ENCODE peak calls at places on chromosomes 12 and 14, in ten cellular contexts. L is H1, H is stomach, K is endothelial cell of umbilical vein, T is sigmoid colon, J is esophagus squamous epithelium, N is Peyer's patch, G is A549, R is uterus, I is IMR-90. O is an unnamed sample.
A peak's percentile ranks its signal among the peaks of the same experiment; 100 is the strongest.

GRCh38 chr14:79971330-79971729 is 240.0 kb downstream of the DIO2 start:
- DNase-seq in L (no peak), H (no peak), K (no peak), T (no peak), J (no peak), N (no peak), G (peak; percentile 3), R (peak; percentile 27), I (peak; percentile 87), O (no peak)

GRCh38 chr12:10392394-10392930 is 2.6 kb upstream of the KLRK1 start:
- DNase-seq in L (no peak), H (peak; percentile 41), K (no peak), T (peak; percentile 81), J (no peak), N (peak; percentile 31), G (peak; percentile 69), R (no peak), I (peak; percentile 67), O (no peak)

GRCh38 chr12:11836282-11836963 is 186.9 kb downstream of the ETV6 start:
- DNase-seq in L (no peak), H (peak; percentile 50), K (no peak), T (no peak), J (peak; percentile 31), N (peak; percentile 85), G (no peak), R (no peak), I (no peak), O (no peak)

GRCh38 chr12:46382425-46382973 is 9.9 kb upstream of the SLC38A2 start:
- DNase-seq in L (no peak), H (no peak), K (no peak), T (no peak), J (no peak), N (no peak), G (no peak), R (peak; percentile 47), I (no peak), O (no peak)

GRCh38 chr14:65290830-65291229 is 121.7 kb upstream of the FUT8 start:
- DNase-seq in L (no peak), H (no peak), K (peak; percentile 8), T (no peak), J (no peak), N (no peak), G (peak; percentile 42), R (no peak), I (peak; percentile 85), O (no peak)

GRCh38 chr12:92859650-92860386 is 69.3 kb downstream of the EEA1 start:
- DNase-seq in L (no peak), H (no peak), K (no peak), T (no peak), J (no peak), N (no peak), G (no peak), R (no peak), I (no peak), O (no peak)

GRCh38 chr14:90421621-90422020 is 24.8 kb downstream of the CALM1 start:
- DNase-seq in L (no peak), H (no peak), K (no peak), T (peak; percentile 27), J (no peak), N (no peak), G (no peak), R (no peak), I (no peak), O (no peak)

GRCh38 chr12:58388261-58388660 is 446.9 kb downstream of the ATP23 start:
- DNase-seq in L (no peak), H (no peak), K (no peak), T (no peak), J (no peak), N (no peak), G (no peak), R (no peak), I (no peak), O (no peak)

GRCh38 chr12:114913871-114914801 is 230.2 kb upstream of the TBX3 start:
- DNase-seq in L (no peak), H (no peak), K (no peak), T (no peak), J (no peak), N (no peak), G (peak; percentile 82), R (peak; percentile 26), I (peak; percentile 65), O (no peak)

DNA sequence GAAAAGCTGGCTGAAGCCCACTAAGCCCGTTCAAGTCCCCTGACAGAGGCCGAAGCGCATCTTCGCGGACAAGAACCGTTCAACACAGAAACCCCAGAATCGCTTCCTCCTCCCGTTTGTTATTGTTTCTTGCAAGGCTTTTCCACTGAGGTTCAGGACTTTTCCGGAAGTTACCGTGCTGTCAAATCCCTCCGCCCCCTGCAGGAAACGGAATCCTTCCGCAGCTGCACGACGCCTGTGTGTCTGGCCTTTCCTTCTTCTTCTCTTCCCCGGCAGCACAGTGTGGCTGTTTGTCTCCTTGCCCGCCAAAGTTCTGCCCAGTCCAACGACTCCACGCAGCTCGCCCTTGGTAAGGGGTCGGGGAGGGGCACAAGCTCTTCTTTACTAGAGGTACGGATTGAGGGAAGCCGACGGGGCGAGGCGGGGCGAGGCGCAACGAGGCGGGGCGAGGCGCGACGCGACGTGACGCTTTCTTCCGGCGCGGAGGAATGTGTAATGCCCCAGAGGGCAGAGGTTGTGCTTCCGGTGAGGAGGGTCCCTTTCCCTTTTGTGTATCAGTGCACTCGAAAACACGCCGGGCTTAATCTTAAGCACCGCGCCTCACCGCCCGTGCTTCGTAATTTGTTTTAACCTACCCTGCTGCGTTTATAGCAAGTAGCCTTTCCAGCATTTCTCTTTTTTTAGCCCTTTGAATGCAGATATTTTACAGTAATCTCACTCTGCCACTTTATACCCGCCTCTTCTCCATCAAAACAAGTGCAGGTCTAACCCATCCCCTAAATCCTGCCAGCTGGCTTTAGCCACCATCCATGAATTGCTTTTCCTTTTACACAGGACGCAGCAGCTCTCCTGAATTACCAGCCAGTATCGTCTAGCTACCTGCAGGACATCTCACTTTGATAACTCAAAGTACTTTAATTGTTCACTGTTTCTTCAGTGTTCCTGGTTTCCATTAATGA is at the start of gene KDM5A:
- DNase-seq in L (peak; percentile 88), H (peak; percentile 92), K (peak; percentile 94), T (peak; percentile 95), J (no peak), N (peak; percentile 85), G (peak; percentile 97), R (peak; percentile 91), I (peak; percentile 94), O (no peak)
- TF ChIP-seq POLR2A in L (peak; percentile 85), H (no peak), K (peak; percentile 79), T (no peak), J (peak; percentile 21), N (peak; percentile 50), G (peak; percentile 52), R (no peak), I (peak; percentile 88), O (peak; percentile 85)

GRCh38 chr14:23569443-23570151 is 2.0 kb upstream of the AP1G2 start:
- DNase-seq in L (no peak), H (no peak), K (no peak), T (peak; percentile 32), J (no peak), N (no peak), G (peak; percentile 52), R (peak; percentile 15), I (no peak), O (peak; percentile 30)
- TF ChIP-seq POLR2A in L (no peak), H (no peak), K (no peak), T (no peak), J (no peak), N (no peak), G (no peak), R (no peak), I (no peak), O (no peak)

DNA sequence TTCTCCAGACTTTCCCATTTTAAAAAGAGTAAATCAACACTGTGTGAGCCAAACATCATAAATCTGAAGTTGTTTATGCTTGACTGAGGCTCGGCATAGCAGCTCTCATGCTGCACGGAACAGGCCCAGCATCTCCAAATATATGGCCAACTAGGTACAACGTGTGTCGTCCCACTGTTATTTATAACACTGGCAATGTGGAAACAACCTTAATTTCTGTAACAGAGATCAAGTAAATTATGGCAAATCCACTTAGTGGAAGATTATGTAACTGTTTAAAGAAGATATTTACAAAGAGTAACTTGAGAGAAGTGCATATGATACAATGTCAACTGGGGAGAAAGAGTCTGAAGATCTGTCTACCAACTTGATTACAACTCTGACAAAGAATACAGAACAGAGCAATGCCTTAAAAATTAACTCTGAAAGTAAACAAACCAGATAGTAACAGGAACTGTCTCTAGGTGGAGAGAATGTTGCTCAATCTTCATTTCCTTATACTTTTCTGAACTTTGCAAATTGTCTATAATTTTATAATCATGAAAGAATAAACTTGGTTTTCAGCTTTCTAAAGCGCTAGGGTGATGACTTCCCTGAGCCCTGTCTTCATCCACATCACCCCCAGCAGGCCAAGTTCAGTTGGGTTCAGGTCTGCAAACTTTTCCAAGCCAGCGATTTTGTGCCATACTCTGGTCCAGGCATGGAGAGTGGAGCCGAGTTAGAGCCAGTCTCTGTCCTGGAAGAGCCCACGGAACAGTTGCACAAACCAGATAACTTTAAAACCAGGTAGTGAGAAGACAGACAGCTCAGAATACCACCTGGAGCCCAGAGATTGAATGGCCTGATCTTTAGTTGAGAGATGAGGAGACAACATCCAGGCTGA is 44.4 kb upstream of the BDKRB2 start:
- DNase-seq in L (no peak), H (peak; percentile 8), K (no peak), T (no peak), J (no peak), N (no peak), G (peak; percentile 37), R (no peak), I (no peak), O (no peak)
- TF ChIP-seq POLR2A in L (no peak), H (no peak), K (no peak), T (no peak), J (no peak), N (no peak), G (no peak), R (no peak), I (no peak), O (no peak)

DNA sequence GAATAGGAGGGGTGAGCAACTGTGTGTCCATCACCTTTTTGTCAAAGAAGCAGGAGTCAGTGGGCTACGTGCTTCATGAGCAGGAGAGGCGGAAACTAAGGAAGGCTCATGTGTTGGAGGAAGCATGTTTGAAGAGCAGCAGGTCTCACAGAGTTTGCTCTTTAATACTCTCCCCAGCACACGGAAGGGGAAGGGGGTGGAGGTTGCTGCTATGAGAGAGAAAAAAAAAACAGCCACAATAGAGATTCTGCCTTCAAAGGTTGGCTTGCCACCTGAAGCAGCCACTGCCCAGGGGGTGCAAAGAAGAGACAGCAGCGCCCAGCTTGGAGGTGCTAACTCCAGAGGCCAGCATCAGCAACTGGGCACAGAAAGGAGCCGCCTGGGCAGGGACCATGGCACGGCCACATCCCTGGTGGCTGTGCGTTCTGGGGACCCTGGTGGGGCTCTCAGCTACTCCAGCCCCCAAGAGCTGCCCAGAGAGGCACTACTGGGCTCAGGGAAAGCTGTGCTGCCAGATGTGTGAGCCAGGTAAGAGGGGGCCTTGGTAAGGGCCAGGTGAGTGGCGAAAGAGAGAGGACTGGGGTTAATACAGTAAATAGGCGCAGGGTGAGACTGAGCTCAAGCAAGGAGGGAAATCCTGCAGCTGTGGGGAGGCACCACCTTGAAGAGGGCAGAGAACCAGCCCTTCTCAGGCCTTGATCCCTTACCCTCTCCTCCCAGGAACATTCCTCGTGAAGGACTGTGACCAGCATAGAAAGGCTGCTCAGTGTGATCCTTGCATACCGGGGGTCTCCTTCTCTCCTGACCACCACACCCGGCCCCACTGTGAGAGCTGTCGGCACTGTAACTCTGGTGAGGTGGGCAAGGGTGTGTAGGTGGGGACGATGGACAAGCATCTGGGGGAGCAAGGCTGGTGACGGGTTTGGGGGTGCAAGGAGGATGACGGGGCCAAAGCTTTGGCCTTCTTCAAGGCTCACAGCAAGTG is at the start of gene CD27:
- DNase-seq in L (no peak), H (no peak), K (no peak), T (peak; percentile 57), J (no peak), N (peak; percentile 60), G (no peak), R (no peak), I (no peak), O (no peak)
- TF ChIP-seq POLR2A in L (no peak), H (no peak), K (no peak), T (no peak), J (no peak), N (no peak), G (no peak), R (no peak), I (no peak), O (no peak)

O was measured in erythroblast.